ENCODE peak calls at places on chromosomes 13 and 19, in eight cellular contexts. I, X, B, H, C, N, D and O are unnamed samples.

GRCh38 chr13:34416833-34417425 is 525.1 kb upstream of the NBEA start:
- DNase-seq in I (peak; percentile 16), C (no peak), N (no peak), D (no peak), H (peak; percentile 13), X (no peak), B (peak; percentile 53), O (no peak)

GRCh38 chr13:108426893-108427292 is 157.4 kb downstream of the TNFSF13B start:
- DNase-seq in X (no peak), I (no peak), D (no peak), C (no peak), B (no peak), N (no peak), H (no peak), O (no peak)

GRCh38 chr19:10701955-10702307 is 692 bp downstream of the QTRT1 start:
- DNase-seq in N (no peak), I (peak; percentile 41), X (no peak), B (no peak), D (peak; percentile 64), C (no peak), H (no peak), O (peak; percentile 5)

GRCh38 chr13:93151277-93151676 is 75.3 kb upstream of the GPC6 start:
- DNase-seq in C (no peak), H (no peak), D (no peak), I (peak; percentile 7), N (no peak), X (peak; percentile 82), B (no peak), O (no peak)

GRCh38 chr13:35016362-35017148 is 74.5 kb downstream of the NBEA start:
- DNase-seq in C (no peak), B (no peak), N (no peak), H (no peak), D (no peak), X (no peak), I (no peak), O (peak; percentile 5)

GRCh38 chr19:3907626-3908265 is 25.1 kb upstream of the NMRK2 start:
- DNase-seq in I (no peak), X (no peak), D (no peak), N (no peak), H (no peak), B (no peak), C (no peak), O (no peak)

GRCh38 chr19:13729859-13730258 is 34.5 kb upstream of the MRI1 start:
- DNase-seq in B (no peak), N (no peak), C (no peak), D (no peak), X (peak; percentile 11), H (no peak), I (no peak), O (no peak)

GRCh38 chr13:39209731-39210633 is 171.7 kb downstream of the NHLRC3 start:
- DNase-seq in C (no peak), N (no peak), D (no peak), H (no peak), B (no peak), X (no peak), I (no peak), O (no peak)

GRCh38 chr19:17496337-17496997 is 15.0 kb upstream of the PGLS start:
- DNase-seq in D (peak; percentile 90), H (peak; percentile 84), N (peak; percentile 27), B (peak; percentile 74), I (peak; percentile 78), C (peak; percentile 95), X (peak; percentile 54), O (no peak)